ENCODE peak calls at places on chromosomes 1 and 21, in five cellular contexts. M is HepG2, S is GM12878, K is upper lobe of left lung, N is K562. V is an unnamed sample.

GRCh38 chr1:181413195-181413815 is 70.0 kb upstream of the CACNA1E start:
- ATAC-seq in N (peak), K (no peak), S (no peak), M (no peak), V (no peak)

GRCh38 chr21:43192501-43193081 is 23.8 kb downstream of the CRYAA start:
- ATAC-seq in S (no peak), M (no peak), N (no peak), K (no peak), V (no peak)

GRCh38 chr1:165763442-165763841 is 5.2 kb downstream of the TMCO1 start:
- ATAC-seq in S (peak), N (no peak), M (no peak), K (no peak), V (no peak)

GRCh38 chr1:157199421-157199755 is 61.2 kb upstream of the ETV3 start:
- ATAC-seq in S (no peak), N (peak), M (peak), K (no peak), V (no peak)

GRCh38 chr1:84888753-84889152 is 4.3 kb downstream of the LPAR3 start:
- ATAC-seq in K (peak), S (no peak), N (no peak), M (no peak), V (no peak)

GRCh38 chr1:150696590-150696989 is 364 bp downstream of the GOLPH3L start:
- ATAC-seq in M (no peak), S (no peak), N (peak), K (peak), V (no peak)

GRCh38 chr1:32920833-32921232 is 19.6 kb upstream of the TMEM54 start:
- ATAC-seq in N (no peak), S (no peak), M (no peak), K (no peak), V (no peak)

GRCh38 chr1:17776426-17776825 is 21.3 kb downstream of the ACTL8 start:
- ATAC-seq in M (no peak), K (no peak), S (no peak), N (no peak), V (no peak)

GRCh38 chr1:197559244-197559643 is 216.0 kb downstream of the DENND1B start:
- ATAC-seq in S (no peak), M (no peak), N (no peak), K (no peak), V (no peak)

GRCh38 chr1:197559655-197560054 is 215.6 kb downstream of the DENND1B start:
- ATAC-seq in K (no peak), S (no peak), M (no peak), N (no peak), V (no peak)

GRCh38 chr1:197557302-197557701 is 218.0 kb downstream of the DENND1B start:
- ATAC-seq in N (no peak), M (no peak), S (no peak), K (no peak), V (no peak)

GRCh38 chr1:197561041-197561440 is 214.2 kb downstream of the DENND1B start:
- ATAC-seq in K (no peak), S (no peak), N (no peak), M (no peak), V (no peak)
- TF ChIP-seq EP300 in K (no peak), S (no peak), N (no peak), M (no peak), V (no peak)

GRCh38 chr1:233032916-233033315 is 82.5 kb downstream of the NTPCR start:
- ATAC-seq in S (no peak), N (no peak), M (no peak), K (no peak), V (no peak)
- TF ChIP-seq POLR2AphosphoS5 in S (no peak), N (no peak), M (no peak), K (no peak), V (no peak)

GRCh38 chr1:30749691-30750583 is 7.6 kb downstream of the LAPTM5 start:
- ATAC-seq in M (no peak), N (no peak), S (peak), K (no peak), V (no peak)

GRCh38 chr1:30750751-30751291 is 6.8 kb downstream of the LAPTM5 start:
- ATAC-seq in S (peak), N (no peak), K (no peak), M (no peak), V (no peak)

GRCh38 chr1:30748098-30748698 is 9.4 kb downstream of the LAPTM5 start:
- ATAC-seq in K (no peak), M (no peak), S (peak), N (no peak), V (no peak)

GRCh38 chr1:30747028-30748008 is 10.3 kb downstream of the LAPTM5 start:
- ATAC-seq in N (no peak), S (no peak), K (no peak), M (no peak), V (no peak)

GRCh38 chr1:30748699-30749401 is 8.7 kb downstream of the LAPTM5 start:
- ATAC-seq in S (peak), M (no peak), K (no peak), N (no peak), V (no peak)
- TF ChIP-seq EP300 in S (no peak), M (no peak), K (no peak), N (no peak), V (no peak)

GRCh38 chr1:162663589-162664030 is 31.3 kb downstream of the DDR2 start:
- ATAC-seq in N (peak), K (no peak), S (peak), M (no peak), V (peak)
- TF ChIP-seq POLR2AphosphoS5 in N (no peak), K (no peak), S (no peak), M (no peak), V (peak)

GRCh38 chr1:26337625-26338024 is 16.3 kb downstream of the CRYBG2 start:
- ATAC-seq in K (no peak), N (no peak), M (peak), S (no peak), V (no peak)

GRCh38 chr1:26337206-26337535 is 16.8 kb downstream of the CRYBG2 start:
- ATAC-seq in M (peak), S (no peak), K (peak), N (peak), V (no peak)

GRCh38 chr1:26338670-26339069 is 15.3 kb downstream of the CRYBG2 start:
- ATAC-seq in S (no peak), N (no peak), K (no peak), M (no peak), V (no peak)

GRCh38 chr1:26335774-26336476 is 18.0 kb downstream of the CRYBG2 start:
- ATAC-seq in N (peak), M (no peak), S (no peak), K (no peak), V (no peak)

DNA sequence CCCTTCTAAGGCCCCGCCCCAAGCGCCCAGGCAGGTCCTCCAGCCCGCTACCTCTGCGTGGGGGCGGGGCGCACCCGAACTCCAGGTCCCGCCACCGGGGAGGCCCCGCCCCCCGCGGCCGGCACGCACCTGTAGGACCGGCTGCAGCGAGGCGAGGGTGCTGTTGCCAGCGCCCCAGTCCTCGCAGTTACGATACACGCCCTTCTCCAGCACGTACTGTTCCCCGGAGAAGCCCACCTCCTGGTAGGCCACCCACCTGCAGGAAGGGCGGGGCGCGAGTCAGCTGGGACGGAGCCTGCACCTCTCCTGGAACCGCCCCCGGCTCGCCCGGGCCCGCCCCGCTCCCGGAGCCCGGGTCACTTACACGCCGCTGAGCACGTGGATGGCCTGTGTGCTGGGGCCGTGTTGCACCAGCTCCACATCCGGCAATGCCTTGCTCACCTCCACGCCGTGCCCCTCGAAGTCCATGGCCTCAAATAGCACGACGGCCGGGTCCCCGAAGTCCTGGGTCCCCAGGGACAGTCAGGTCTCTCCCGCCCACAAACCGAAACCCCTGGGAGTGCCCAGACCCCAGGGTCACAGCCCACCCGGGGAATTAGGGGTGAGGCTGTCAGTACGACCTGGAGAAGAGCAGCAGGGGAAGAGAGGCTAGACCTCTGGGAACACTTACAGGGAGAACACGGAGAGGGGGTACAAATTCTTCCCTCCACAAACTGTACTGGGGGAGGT is 17.3 kb downstream of the CRYBG2 start:
- ATAC-seq in K (peak), N (peak), M (peak), S (peak), V (peak)
- TF ChIP-seq EP300 in K (no peak), N (peak), M (no peak), S (no peak), V (no peak)

GRCh38 chr1:72117621-72118020 is 164.7 kb downstream of the NEGR1 start:
- ATAC-seq in S (no peak), K (no peak), M (no peak), N (no peak), V (no peak)

GRCh38 chr1:72109916-72110315 is 172.4 kb downstream of the NEGR1 start:
- ATAC-seq in M (no peak), K (no peak), S (no peak), N (no peak), V (no peak)

GRCh38 chr1:72115290-72115689 is 167.0 kb downstream of the NEGR1 start:
- ATAC-seq in N (no peak), M (no peak), K (no peak), S (no peak), V (no peak)

DNA sequence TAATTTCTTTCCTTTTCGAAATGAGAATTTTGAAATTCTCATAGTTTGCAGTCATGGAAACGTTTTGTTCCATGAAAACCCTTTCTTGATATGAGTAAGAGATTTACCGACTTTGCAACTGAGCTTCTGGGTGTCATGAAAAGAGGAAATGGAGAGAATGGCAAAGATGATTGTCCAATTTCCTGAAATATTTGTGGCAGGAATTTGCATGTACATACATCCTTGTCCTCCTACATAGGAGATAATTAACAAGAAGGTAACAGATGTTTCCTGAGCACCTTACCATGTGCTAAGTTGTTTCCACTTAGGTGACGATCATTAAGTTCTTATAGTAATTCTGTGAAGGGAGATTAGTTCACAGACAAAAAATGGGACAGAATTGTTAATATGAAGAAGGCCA is 170.7 kb downstream of the NEGR1 start:
- ATAC-seq in S (no peak), K (no peak), N (no peak), M (no peak), V (no peak)
- TF ChIP-seq POLR2AphosphoS5 in S (no peak), K (no peak), N (no peak), M (no peak), V (no peak)

GRCh38 chr21:39867198-39867650 is at the start of gene PCP4:
- ATAC-seq in K (peak), M (peak), N (peak), S (no peak), V (peak)

GRCh38 chr21:39866093-39866492 is 1.1 kb upstream of the PCP4 start:
- ATAC-seq in S (no peak), N (no peak), K (no peak), M (no peak), V (no peak)

GRCh38 chr21:39860600-39860999 is 6.6 kb upstream of the PCP4 start:
- ATAC-seq in K (no peak), M (no peak), N (no peak), S (no peak), V (no peak)

GRCh38 chr21:39863111-39863510 is 4.1 kb upstream of the PCP4 start:
- ATAC-seq in M (no peak), N (no peak), K (no peak), S (no peak), V (no peak)
- TF ChIP-seq EP300 in M (no peak), N (no peak), K (no peak), S (no peak), V (no peak)

GRCh38 chr21:14382835-14383595 is at the start of gene HSPA13:
- ATAC-seq in M (peak), N (peak), K (peak), S (peak), V (peak)
- TF ChIP-seq POLR2AphosphoS5 in M (peak), N (peak), K (peak), S (peak), V (peak)

DNA sequence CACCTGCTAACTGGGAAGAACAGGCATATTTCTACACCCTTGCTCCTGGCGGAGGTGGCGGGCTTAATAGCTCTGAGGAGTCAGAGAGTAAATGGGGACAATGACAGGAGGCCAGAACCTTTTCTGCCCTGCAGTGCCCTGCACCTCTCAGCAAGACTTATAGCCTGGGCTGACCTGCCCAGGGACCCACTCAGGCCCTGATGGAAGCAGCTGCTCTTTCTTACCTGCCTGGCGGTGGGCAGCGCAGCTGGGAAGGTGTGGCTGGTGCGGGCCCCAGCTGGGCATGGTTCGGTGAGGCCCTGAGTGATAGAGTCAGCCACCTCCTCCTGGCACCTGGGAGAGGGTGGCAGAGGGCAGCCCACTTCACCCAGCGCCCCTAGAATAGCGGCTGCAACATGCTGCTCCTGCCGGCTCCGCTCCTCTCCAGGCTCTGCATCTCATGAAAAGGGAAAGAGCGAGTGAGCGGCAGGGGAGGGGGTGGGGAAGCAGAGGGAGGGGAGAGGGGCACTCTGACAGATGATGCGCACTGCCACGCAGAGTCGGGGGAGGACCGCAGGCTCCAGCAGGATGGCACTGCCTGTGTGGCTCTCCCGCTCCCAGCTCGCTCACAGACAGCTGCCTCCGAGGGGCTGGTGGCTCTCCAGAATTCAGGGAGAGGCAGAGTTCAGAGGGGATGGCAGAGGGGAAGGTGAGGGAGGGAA is at the start of gene RGS8:
- ATAC-seq in N (no peak), S (no peak), M (no peak), K (peak), V (no peak)
- TF ChIP-seq EP300 in N (no peak), S (no peak), M (no peak), K (no peak), V (no peak)

DNA sequence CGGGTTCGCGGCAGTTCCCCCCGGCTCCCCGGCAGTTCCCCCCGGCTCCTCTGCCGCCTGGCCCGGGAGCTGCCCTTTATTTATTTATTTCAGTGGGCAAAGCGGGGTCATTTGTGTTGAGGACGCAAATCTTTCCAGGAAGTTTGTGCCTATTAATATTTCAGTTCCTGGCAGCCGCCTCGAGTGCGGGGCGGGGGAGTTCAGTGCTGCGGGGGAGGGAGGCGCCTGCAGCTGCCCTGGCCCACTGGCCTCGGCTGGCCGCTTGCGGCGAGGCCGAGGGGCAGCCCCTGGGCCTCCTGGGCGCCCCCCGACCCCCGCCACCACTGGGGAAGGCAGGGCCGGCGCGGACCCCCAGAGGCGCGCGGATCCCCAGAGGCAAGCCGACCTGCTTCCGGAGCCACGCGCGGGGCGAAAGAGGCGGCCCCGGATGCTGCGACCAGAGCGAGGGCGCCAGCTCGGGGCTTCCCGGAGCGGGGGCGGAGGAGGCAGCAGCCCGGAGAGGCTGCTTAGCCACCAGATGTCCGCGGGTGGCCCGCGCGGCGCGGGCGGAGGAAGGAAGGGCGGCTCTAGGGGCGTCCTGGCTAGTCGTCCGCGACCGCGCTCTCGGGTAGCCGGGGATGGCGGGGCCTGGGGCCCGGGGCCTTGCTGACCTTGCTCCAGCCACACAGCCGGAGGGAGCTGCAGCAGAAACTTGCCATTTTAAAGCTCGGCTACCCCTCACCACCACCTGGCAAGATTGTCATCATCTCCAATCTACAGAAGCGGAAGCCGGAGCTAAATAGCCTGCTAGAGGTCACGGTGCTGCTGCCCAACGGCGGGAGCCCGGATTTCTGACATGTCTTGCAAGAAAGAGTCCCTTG is 48.0 kb downstream of the H3-3A start:
- ATAC-seq in S (peak), N (peak), M (peak), K (peak), V (peak)
- TF ChIP-seq POLR2AphosphoS5 in S (peak), N (no peak), M (no peak), K (peak), V (peak)

V was measured in gastroesophageal sphincter.